ENCODE peak calls at places on chromosomes 6 and 20, in five cellular contexts. K, L, N, P and T are unnamed samples.

GRCh38 chr6:168107191-168107940 is 28.4 kb upstream of the FRMD1 start:
- DNase-seq in K (no peak), L (no peak), N (no peak), P (no peak), T (no peak)

GRCh38 chr6:7188492-7188891 is 80.7 kb downstream of the RREB1 start:
- DNase-seq in N (no peak), P (no peak), L (peak), K (no peak), T (no peak)

GRCh38 chr6:108744996-108745395 is 103.2 kb upstream of the ARMC2 start:
- DNase-seq in K (no peak), N (no peak), P (no peak), L (no peak), T (no peak)

GRCh38 chr20:58102252-58102651 is 126.2 kb downstream of the ANKRD60 start:
- DNase-seq in K (no peak), L (no peak), P (no peak), N (no peak), T (no peak)

GRCh38 chr20:4427936-4428581 is 293.6 kb upstream of the PRND start:
- DNase-seq in N (no peak), K (no peak), P (no peak), L (no peak), T (no peak)

GRCh38 chr20:50216543-50217206 is 26.0 kb downstream of the CEBPB start:
- DNase-seq in L (no peak), P (no peak), N (peak), K (no peak), T (no peak)

GRCh38 chr20:36881888-36882287 is 6.0 kb downstream of the TLDC2 start:
- DNase-seq in K (no peak), N (no peak), L (no peak), P (no peak), T (no peak)

GRCh38 chr6:4174042-4174441 is 38.7 kb upstream of the ECI2 start:
- DNase-seq in N (no peak), K (no peak), P (no peak), L (no peak), T (no peak)

GRCh38 chr6:33177552-33178446 is 14.5 kb downstream of the COL11A2 start:
- DNase-seq in K (no peak), N (no peak), L (no peak), P (no peak), T (no peak)

GRCh38 chr6:127586372-127586771 is 9.4 kb downstream of the C6orf58 start:
- DNase-seq in L (no peak), N (peak), K (no peak), P (no peak), T (no peak)

GRCh38 chr6:30396833-30397479 is 52.0 kb downstream of the RPP21 start:
- DNase-seq in P (peak), N (peak), L (peak), K (peak), T (peak)

GRCh38 chr6:162053084-162053483 is 674.5 kb downstream of the PRKN start:
- DNase-seq in L (no peak), P (no peak), K (no peak), N (no peak), T (no peak)

GRCh38 chr6:38185244-38185643 is 365.7 kb downstream of the ZFAND3 start:
- DNase-seq in L (no peak), P (no peak), K (no peak), N (no peak), T (no peak)

GRCh38 chr6:140609956-140610355 is 1235.5 kb upstream of the CITED2 start:
- DNase-seq in K (no peak), P (no peak), L (no peak), N (no peak), T (no peak)

GRCh38 chr6:71012871-71013456 is 56.1 kb upstream of the B3GAT2 start:
- DNase-seq in N (peak), L (peak), P (no peak), K (peak), T (peak)

GRCh38 chr6:137678451-137678850 is 184.3 kb upstream of the OLIG3 start:
- DNase-seq in K (no peak), L (no peak), N (no peak), P (no peak), T (no peak)

GRCh38 chr6:113695506-113695905 is 161.6 kb upstream of the MARCKS start:
- DNase-seq in P (no peak), L (no peak), K (no peak), N (peak), T (no peak)

GRCh38 chr6:158764188-158764849 is 54.8 kb downstream of the EZR start:
- DNase-seq in L (no peak), P (no peak), N (no peak), K (no peak), T (no peak)

GRCh38 chr6:11218477-11218826 is 14.0 kb downstream of the NEDD9 start:
- DNase-seq in P (no peak), N (no peak), L (no peak), K (no peak), T (no peak)

GRCh38 chr6:111041917-111042316 is 45.4 kb upstream of the SLC16A10 start:
- DNase-seq in N (no peak), L (no peak), K (no peak), P (no peak), T (no peak)

GRCh38 chr6:111052171-111052570 is 35.1 kb upstream of the SLC16A10 start:
- DNase-seq in P (no peak), L (no peak), K (peak), N (no peak), T (no peak)

GRCh38 chr6:111050265-111051023 is 36.9 kb upstream of the SLC16A10 start:
- DNase-seq in N (no peak), L (no peak), K (no peak), P (no peak), T (no peak)

DNA sequence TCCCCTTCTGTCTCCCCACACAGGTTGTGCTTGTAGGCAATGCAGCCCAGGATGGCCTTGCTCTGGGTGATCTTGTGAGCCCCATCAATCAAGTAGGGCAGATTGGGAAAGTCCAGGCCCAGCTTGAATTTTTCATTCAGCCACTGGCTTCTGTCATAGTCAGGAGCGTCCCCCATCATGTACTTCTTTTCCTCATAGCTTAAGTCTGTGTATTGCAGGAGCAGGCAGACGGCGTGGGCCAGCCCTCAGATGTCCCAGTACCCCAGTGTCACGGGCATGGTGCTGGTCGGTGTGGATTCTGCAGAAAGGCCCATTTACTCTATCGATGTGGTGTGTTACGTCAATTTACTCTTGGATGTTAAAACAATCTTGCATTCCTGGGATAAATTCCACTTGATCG is 40.1 kb upstream of the SLC16A10 start:
- DNase-seq in L (no peak), K (no peak), N (no peak), P (no peak), T (no peak)
- TF ChIP-seq HDAC2 in L (no peak), K (no peak), N (no peak), P (no peak), T (no peak)

DNA sequence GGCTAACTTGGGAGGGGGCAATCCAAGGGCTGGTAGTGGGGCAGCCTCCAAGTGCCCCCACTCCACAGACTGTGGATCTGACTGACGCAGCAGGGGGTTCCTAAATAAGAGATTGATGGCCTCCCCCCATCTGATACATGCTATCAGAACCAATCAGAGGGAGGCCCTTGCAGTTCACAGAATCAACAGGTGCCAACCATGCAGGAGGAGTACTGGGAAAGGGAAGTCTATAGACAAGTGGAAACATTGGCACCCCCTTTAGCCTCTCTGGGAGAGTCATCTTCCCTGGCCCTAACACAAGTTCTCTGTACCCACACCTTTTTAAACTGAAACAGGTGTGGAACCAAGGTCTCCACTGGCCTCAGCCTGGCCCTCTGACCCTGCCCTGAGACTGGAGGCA is 145.8 kb downstream of the OR2B2 start:
- DNase-seq in K (no peak), L (no peak), N (no peak), P (no peak), T (no peak)
- TF ChIP-seq HDAC2 in K (no peak), L (no peak), N (no peak), P (no peak), T (no peak)

GRCh38 chr20:961768-962167 is 40.3 kb downstream of the RSPO4 start:
- DNase-seq in K (no peak), N (no peak), L (no peak), P (no peak), T (no peak)

GRCh38 chr20:959996-960615 is 42.0 kb downstream of the RSPO4 start:
- DNase-seq in N (no peak), L (no peak), K (no peak), P (no peak), T (no peak)

GRCh38 chr20:957544-957943 is 41.4 kb upstream of the ANGPT4 start:
- DNase-seq in K (peak), P (no peak), L (no peak), N (no peak), T (no peak)

GRCh38 chr20:956330-956951 is 40.3 kb upstream of the ANGPT4 start:
- DNase-seq in K (peak), L (peak), P (peak), N (peak), T (peak)

DNA sequence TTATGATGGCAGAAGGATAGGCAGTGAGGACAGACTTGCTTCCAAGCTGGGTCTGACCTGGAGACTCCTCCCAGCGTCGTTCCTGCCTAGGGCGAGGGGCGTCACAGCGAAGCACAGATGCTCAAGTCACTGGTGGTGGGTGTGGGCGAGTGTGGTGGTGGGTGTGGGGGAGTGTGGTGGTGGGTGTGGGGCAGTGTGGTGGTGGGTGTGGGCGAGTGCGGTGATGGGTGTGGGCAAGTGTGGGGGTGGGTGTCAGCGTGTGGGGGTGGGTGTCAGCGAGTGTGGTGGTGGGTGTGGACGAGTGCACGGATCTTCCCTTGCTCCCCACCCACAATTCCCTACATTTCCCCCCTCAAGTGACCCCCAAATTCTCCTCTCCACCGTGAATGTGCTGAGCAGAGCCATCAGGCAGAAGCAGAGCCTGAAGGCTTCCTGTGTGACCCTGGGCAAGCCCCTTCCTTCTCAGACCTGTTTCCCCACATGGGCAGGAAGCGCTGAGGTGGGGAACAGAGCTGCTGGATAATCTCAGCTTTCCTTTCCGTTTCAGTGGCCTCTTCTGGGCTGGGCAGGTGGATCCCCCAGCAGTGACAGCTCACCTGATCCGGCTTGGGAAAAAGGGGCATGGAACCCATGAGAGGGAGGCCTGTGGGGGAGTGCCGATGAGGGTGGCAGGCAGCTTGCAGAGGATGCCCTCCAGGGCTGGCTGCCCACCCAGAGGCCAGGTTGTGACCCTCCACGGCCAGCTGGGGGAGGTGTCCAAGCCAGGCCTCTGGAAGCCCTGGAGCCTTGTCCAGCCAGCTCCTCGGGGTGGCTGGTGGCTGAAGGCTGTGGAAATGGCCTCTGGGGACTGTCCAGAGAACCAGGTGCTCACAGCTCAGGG is 42.9 kb downstream of the RSPO4 start:
- DNase-seq in P (no peak), K (no peak), L (no peak), N (no peak), T (no peak)
- TF ChIP-seq HDAC2 in P (no peak), K (no peak), L (no peak), N (no peak), T (no peak)

DNA sequence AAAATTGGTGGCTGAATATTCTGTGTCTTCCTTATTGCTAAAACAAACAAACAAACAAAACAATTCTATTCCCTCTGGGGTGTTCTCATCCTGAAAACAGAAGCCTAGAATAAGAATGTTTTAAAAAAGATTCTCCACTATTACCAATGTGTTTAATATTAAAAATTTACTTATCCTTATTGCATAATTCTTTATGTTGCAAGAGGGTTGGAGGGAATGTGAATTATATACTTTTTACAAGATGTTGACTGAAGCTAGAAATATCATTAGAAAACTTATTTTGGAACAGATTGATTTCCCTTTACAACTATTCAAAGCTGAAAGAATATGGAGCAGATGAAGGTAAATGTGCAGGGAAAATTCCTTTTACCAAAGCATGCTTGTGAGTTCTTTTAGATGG is 359.3 kb downstream of the SAMD5 start:
- DNase-seq in P (no peak), N (no peak), L (no peak), K (no peak), T (no peak)
- TF ChIP-seq HDAC2 in P (no peak), N (no peak), L (no peak), K (no peak), T (no peak)

DNA sequence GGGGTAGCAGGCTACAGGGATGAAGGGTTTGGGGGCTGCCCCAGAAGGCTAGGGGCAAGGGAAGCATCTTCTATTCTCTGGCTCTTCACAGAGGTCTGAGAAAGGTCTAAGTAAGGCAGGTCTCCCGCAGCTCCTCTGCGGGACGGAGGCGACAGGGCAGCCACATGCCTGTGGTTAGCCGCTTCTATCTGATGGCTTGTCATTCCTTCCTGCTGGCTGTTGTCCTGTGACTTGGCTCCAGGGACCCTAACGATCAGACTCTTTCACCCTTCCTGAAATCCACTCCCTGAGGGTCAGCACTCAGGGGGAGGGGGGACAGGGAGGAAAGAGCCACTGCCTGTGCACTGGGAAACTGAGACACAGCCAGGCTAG is 673 bp downstream of the CST7 start:
- DNase-seq in P (peak), K (no peak), L (no peak), N (no peak), T (no peak)
- TF ChIP-seq HDAC2 in P (no peak), K (no peak), L (no peak), N (no peak), T (no peak)

GRCh38 chr6:20279608-20280287 is 67.5 kb upstream of the MBOAT1 start:
- DNase-seq in N (no peak), P (no peak), K (no peak), L (no peak), T (no peak)
- TF ChIP-seq HDAC2 in N (no peak), P (no peak), K (no peak), L (no peak), T (peak)

DNA sequence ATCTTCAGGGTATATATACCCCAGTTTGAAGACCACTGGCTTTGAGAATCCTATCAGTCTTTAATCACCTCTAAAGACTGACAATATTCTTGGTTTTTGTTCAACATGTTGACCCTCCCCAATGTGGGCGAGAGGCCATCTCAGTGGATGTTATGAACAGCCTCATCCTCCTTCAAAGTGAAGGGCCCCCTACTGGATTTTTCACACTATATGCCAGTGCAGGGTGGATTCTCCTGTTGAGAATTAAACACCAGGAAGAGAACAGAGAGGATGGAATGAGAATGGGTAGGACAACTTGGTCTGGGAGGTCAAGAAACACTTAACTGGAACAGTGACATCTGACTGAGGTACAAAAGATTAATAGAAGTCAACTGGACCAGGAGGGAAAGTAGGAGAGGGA is 327.1 kb downstream of the MAFB start:
- DNase-seq in L (no peak), K (no peak), N (no peak), P (no peak), T (no peak)
- TF ChIP-seq HDAC2 in L (no peak), K (no peak), N (no peak), P (no peak), T (no peak)

DNA sequence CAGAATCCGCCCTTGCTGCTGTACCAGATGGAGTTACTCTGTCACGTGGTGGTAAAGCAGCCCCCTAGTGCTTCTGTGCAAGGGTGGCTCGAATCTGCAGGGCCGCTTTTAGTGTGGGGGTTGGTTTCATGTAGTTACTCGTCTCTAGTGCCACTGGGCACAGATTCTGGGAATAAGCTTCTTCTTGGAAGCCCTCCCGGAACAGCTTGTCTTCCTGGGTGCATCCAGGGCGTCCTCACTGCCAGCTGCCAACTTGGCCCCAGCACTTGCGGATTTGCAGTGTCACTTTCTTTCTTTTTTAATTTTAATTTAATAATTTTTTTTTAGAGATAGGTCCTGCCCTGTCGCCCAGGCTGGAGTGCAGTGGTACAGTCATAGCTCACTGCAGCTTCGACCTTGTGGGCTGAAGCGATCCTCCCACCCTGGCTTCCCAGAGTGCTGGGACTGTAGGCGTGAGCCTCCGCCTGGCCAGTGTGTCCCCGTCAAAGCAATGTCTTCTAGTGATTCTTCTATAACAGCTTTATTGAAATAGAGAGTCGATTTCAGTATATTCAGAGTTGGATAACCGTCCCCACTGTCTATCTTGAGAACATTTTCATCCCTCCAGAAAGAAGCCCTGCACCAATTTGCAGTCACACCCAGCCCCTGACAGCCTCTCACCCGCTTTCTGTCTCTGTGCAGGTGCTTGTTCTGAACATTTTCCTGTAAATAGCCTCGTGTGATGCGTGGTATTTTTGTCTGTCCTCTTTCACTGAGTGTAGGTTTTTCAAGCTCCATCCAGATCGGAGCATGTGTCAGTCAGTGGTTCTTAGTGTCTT is 25.9 kb downstream of the PYGB start:
- DNase-seq in K (no peak), L (no peak), P (peak), N (no peak), T (no peak)
- TF ChIP-seq HDAC2 in K (no peak), L (no peak), P (no peak), N (no peak), T (no peak)

DNA sequence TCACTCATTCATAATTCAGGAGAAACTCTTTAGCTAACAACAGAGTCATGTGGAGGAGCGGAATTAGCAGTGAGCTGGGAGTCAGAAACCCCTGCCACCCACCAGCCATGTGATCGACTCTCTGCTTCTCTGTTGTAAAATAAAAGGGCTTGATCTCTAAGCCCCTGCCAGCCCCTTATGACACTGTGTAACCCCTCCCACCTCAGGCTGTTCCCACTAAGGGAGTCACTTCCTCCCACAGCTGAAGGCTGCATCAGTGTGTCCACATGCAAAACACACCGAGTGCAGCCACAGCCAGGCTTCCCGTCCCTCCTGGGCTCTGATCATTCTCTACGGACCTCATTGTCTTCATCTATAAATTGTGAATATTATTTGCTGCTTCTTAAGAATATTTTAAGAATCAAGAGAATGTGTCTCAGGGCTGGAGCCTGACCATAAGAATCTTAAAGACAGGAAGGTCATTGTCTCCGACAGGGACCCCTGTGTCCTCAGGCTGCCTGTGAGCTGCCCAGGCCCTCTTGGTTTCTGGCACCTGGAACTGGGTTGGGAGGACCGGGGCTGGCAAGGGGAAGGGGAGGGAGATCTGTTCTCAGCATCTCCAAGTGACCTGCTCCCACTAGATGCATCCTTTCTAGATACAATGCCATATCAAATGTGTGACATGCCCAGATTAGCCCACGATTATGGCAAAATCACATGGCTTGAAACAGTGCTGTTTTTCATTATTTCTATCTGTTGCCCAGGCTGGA is 110.7 kb downstream of the SCML4 start:
- DNase-seq in N (no peak), K (no peak), P (no peak), L (no peak), T (no peak)
- TF ChIP-seq HDAC2 in N (no peak), K (no peak), P (no peak), L (no peak), T (no peak)

GRCh38 chr6:109979033-109979921 is 1.2 kb downstream of the GPR6 start:
- DNase-seq in P (peak), L (no peak), N (no peak), K (no peak), T (no peak)
- TF ChIP-seq HDAC2 in P (no peak), L (no peak), N (no peak), K (no peak), T (no peak)